ENCODE peak calls at places on chromosomes 13 and 19, in four cellular contexts. One of them, this sample, is unnamed.

GRCh38 chr13:43227721-43228120 is 204.3 kb downstream of the DNAJC15 start:
- DNase-seq in HepG2: no peak
- DNase-seq in HEK293T: no peak
- DNase-seq in K562: no peak
- DNase-seq in this sample: no peak

GRCh38 chr13:25886438-25887214 is 165.2 kb downstream of the SHISA2 start:
- DNase-seq in HepG2: no peak
- DNase-seq in HEK293T: no peak
- DNase-seq in K562: no peak
- DNase-seq in this sample: no peak

GRCh38 chr19:50794074-50794777 is 4.0 kb downstream of the ACP4 start:
- DNase-seq in HepG2: no peak
- DNase-seq in HEK293T: no peak
- DNase-seq in K562: peak
- DNase-seq in this sample: no peak

GRCh38 chr13:48526269-48526668 is 6.6 kb downstream of the RCBTB2 start:
- DNase-seq in HepG2: no peak
- DNase-seq in HEK293T: no peak
- DNase-seq in K562: no peak
- DNase-seq in this sample: no peak

GRCh38 chr13:114089751-114090400 is 42.5 kb downstream of the RASA3 start:
- DNase-seq in HepG2: no peak
- DNase-seq in HEK293T: no peak
- DNase-seq in K562: no peak
- DNase-seq in this sample: peak

GRCh38 chr19:50836543-50837195 is 3.3 kb upstream of the KLK15 start:
- DNase-seq in HepG2: no peak
- DNase-seq in HEK293T: no peak
- DNase-seq in K562: no peak
- DNase-seq in this sample: peak

GRCh38 chr19:1807695-1808394 is 4.2 kb downstream of the ATP8B3 start:
- DNase-seq in HepG2: no peak
- DNase-seq in HEK293T: no peak
- DNase-seq in K562: no peak
- DNase-seq in this sample: no peak

GRCh38 chr19:41359741-41360140 is 4.2 kb downstream of the B9D2 start:
- DNase-seq in HepG2: no peak
- DNase-seq in HEK293T: no peak
- DNase-seq in K562: no peak
- DNase-seq in this sample: no peak

GRCh38 chr19:5578094-5578846 is 10.5 kb upstream of the TINCR start:
- DNase-seq in HepG2: peak
- DNase-seq in HEK293T: peak
- DNase-seq in K562: peak
- DNase-seq in this sample: peak

GRCh38 chr19:35031072-35031881 is 1.0 kb downstream of the SCN1B start:
- DNase-seq in HepG2: no peak
- DNase-seq in HEK293T: peak
- DNase-seq in K562: peak
- DNase-seq in this sample: peak

GRCh38 chr19:12993562-12993961 is 1.7 kb upstream of the NFIX start:
- DNase-seq in HepG2: no peak
- DNase-seq in HEK293T: no peak
- DNase-seq in K562: no peak
- DNase-seq in this sample: no peak

GRCh38 chr19:12997225-12997966 is 2.1 kb downstream of the NFIX start:
- DNase-seq in HepG2: no peak
- DNase-seq in HEK293T: no peak
- DNase-seq in K562: no peak
- DNase-seq in this sample: no peak

GRCh38 chr19:12996542-12997094 is 1.3 kb downstream of the NFIX start:
- DNase-seq in HepG2: peak
- DNase-seq in HEK293T: no peak
- DNase-seq in K562: peak
- DNase-seq in this sample: peak

GRCh38 chr19:12994701-12995595 is at the start of gene NFIX:
- DNase-seq in HepG2: peak
- DNase-seq in HEK293T: peak
- DNase-seq in K562: peak
- DNase-seq in this sample: no peak

GRCh38 chr19:12995596-12996541 is 594 bp downstream of the NFIX start:
- DNase-seq in HepG2: no peak
- DNase-seq in HEK293T: no peak
- DNase-seq in K562: peak
- DNase-seq in this sample: no peak
- TF ChIP-seq ELF4 in HepG2: no peak
- TF ChIP-seq ELF4 in HEK293T: no peak
- TF ChIP-seq ELF4 in K562: no peak
- TF ChIP-seq ELF4 in this sample: no peak

DNA sequence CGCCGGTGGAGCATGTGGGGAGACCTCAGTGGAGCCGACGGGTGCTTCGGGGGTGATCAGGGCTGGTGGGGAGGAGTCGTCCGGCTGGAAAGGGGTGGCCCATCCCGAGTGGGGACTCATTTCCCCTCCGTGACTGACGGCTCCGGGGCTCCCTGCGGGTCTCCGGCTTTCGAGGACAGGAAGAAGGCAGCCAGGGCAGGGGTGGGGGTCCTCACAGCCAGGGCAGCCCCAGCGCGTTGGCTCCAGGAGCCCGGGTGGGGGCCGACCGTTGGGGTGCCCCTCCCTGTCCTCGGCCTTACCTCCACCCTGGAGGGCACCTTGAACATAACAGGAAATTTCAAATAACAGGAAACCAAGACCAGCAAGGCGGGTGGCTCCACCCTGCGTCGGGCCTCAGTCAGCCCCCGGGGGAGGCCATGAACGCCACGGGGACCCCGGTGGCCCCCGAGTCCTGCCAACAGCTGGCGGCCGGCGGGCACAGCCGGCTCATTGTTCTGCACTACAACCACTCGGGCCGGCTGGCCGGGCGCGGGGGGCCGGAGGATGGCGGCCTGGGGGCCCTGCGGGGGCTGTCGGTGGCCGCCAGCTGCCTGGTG is at the start of gene S1PR4:
- DNase-seq in HepG2: no peak
- DNase-seq in HEK293T: no peak
- DNase-seq in K562: no peak
- DNase-seq in this sample: no peak
- TF ChIP-seq ELF4 in HepG2: no peak
- TF ChIP-seq ELF4 in HEK293T: no peak
- TF ChIP-seq ELF4 in K562: no peak
- TF ChIP-seq ELF4 in this sample: no peak

DNA sequence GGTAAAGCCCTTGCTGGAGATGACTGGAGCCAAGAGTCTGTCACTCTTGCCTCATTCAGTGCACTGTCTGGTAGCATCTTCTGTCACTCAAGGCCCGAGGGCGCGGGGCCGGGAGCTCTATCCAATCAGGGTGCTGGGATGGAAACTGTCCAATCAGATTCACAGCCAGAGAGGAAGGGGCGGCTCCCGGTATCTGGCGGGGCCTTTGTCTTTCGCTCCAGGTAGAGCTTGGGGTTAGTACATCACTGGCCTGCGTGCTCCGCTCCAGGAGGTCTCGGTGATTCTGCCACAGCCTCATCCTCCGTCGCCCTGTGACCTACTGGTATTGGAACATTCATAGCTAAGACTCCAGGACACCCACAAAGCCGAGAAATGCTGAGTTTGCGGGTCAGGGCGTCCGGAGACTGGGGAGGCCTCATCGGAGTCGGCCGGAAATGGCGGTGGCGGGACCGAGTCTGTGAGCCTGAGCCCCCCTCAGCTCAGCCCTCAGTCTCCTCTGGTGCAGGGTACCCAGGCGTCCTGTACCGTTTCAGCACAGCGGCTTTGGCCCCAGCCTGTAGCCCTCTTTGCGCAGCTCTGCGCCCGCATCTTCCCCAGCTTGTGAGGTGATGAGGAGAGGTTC is 20.6 kb upstream of the ZNF430 start:
- DNase-seq in HepG2: no peak
- DNase-seq in HEK293T: no peak
- DNase-seq in K562: peak
- DNase-seq in this sample: peak
- TF ChIP-seq ELF4 in HepG2: no peak
- TF ChIP-seq ELF4 in HEK293T: no peak
- TF ChIP-seq ELF4 in K562: no peak
- TF ChIP-seq ELF4 in this sample: no peak

GRCh38 chr13:35499131-35500051 is 22.9 kb upstream of the MAB21L1 start:
- DNase-seq in HepG2: no peak
- DNase-seq in HEK293T: peak
- DNase-seq in K562: no peak
- DNase-seq in this sample: no peak
- TF ChIP-seq ELF4 in HepG2: no peak
- TF ChIP-seq ELF4 in HEK293T: no peak
- TF ChIP-seq ELF4 in K562: no peak
- TF ChIP-seq ELF4 in this sample: no peak

GRCh38 chr13:24148414-24149305 is 11.9 kb upstream of the SPATA13 start:
- DNase-seq in HepG2: peak
- DNase-seq in HEK293T: no peak
- DNase-seq in K562: no peak
- DNase-seq in this sample: no peak
- TF ChIP-seq ELF4 in HepG2: no peak
- TF ChIP-seq ELF4 in HEK293T: no peak
- TF ChIP-seq ELF4 in K562: no peak
- TF ChIP-seq ELF4 in this sample: no peak

GRCh38 chr19:45947926-45948325 is 25.7 kb downstream of the NOVA2 start:
- DNase-seq in HepG2: no peak
- DNase-seq in HEK293T: no peak
- DNase-seq in K562: no peak
- DNase-seq in this sample: no peak
- TF ChIP-seq ELF4 in HepG2: no peak
- TF ChIP-seq ELF4 in HEK293T: no peak
- TF ChIP-seq ELF4 in K562: no peak
- TF ChIP-seq ELF4 in this sample: no peak

GRCh38 chr19:56980864-56981263 is 138.9 kb upstream of the USP29 start:
- DNase-seq in HepG2: no peak
- DNase-seq in HEK293T: no peak
- DNase-seq in K562: no peak
- DNase-seq in this sample: no peak

GRCh38 chr19:56976995-56977906 is 136.7 kb upstream of the PEG3 start:
- DNase-seq in HepG2: peak
- DNase-seq in HEK293T: no peak
- DNase-seq in K562: no peak
- DNase-seq in this sample: no peak

GRCh38 chr19:56976300-56976699 is 135.8 kb upstream of the PEG3 start:
- DNase-seq in HepG2: peak
- DNase-seq in HEK293T: no peak
- DNase-seq in K562: no peak
- DNase-seq in this sample: no peak

GRCh38 chr19:56974554-56975207 is 134.2 kb upstream of the PEG3 start:
- DNase-seq in HepG2: peak
- DNase-seq in HEK293T: no peak
- DNase-seq in K562: no peak
- DNase-seq in this sample: no peak

GRCh38 chr19:56978023-56978565 is 137.6 kb upstream of the PEG3 start:
- DNase-seq in HepG2: peak
- DNase-seq in HEK293T: no peak
- DNase-seq in K562: no peak
- DNase-seq in this sample: no peak
- TF ChIP-seq ELF4 in HepG2: no peak
- TF ChIP-seq ELF4 in HEK293T: no peak
- TF ChIP-seq ELF4 in K562: no peak
- TF ChIP-seq ELF4 in this sample: no peak

GRCh38 chr13:35780613-35781012 is 304.1 kb upstream of the MAB21L1 start:
- DNase-seq in HepG2: no peak
- DNase-seq in HEK293T: no peak
- DNase-seq in K562: no peak
- DNase-seq in this sample: no peak
- TF ChIP-seq ELF4 in HepG2: no peak
- TF ChIP-seq ELF4 in HEK293T: no peak
- TF ChIP-seq ELF4 in K562: no peak
- TF ChIP-seq ELF4 in this sample: no peak

GRCh38 chr19:55958356-55958755 is 10.7 kb downstream of the NLRP8 start:
- DNase-seq in HepG2: peak
- DNase-seq in HEK293T: no peak
- DNase-seq in K562: no peak
- DNase-seq in this sample: no peak
- TF ChIP-seq ELF4 in HepG2: no peak
- TF ChIP-seq ELF4 in HEK293T: no peak
- TF ChIP-seq ELF4 in K562: no peak
- TF ChIP-seq ELF4 in this sample: no peak

GRCh38 chr19:16301999-16302694 is 22.5 kb upstream of the KLF2 start:
- DNase-seq in HepG2: no peak
- DNase-seq in HEK293T: no peak
- DNase-seq in K562: no peak
- DNase-seq in this sample: no peak

GRCh38 chr19:16297575-16298178 is 26.9 kb upstream of the KLF2 start:
- DNase-seq in HepG2: no peak
- DNase-seq in HEK293T: no peak
- DNase-seq in K562: no peak
- DNase-seq in this sample: no peak

GRCh38 chr19:16295071-16295470 is 29.6 kb upstream of the KLF2 start:
- DNase-seq in HepG2: no peak
- DNase-seq in HEK293T: no peak
- DNase-seq in K562: no peak
- DNase-seq in this sample: no peak

GRCh38 chr19:16296713-16297112 is 27.9 kb upstream of the KLF2 start:
- DNase-seq in HepG2: no peak
- DNase-seq in HEK293T: no peak
- DNase-seq in K562: no peak
- DNase-seq in this sample: no peak

DNA sequence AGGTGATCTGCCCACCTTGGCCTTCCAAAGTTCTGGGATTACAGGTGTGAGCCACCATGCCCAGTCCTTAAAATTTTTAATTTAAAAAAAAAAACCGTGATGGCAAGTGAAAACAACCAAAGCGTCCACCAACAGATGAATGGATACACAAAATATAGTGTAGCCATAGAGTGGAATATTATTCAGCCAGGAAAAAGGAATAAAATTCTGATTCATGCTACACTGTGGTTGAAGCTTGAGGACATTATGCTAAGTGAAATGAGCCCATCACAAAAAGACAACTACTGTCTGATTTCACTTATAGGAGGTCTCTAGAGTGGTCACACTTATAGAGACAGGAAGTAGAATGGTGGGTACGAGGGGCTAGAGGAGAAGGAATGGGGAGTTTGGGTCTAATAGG is 26.3 kb upstream of the KLF2 start:
- DNase-seq in HepG2: no peak
- DNase-seq in HEK293T: no peak
- DNase-seq in K562: no peak
- DNase-seq in this sample: no peak
- TF ChIP-seq ELF4 in HepG2: no peak
- TF ChIP-seq ELF4 in HEK293T: no peak
- TF ChIP-seq ELF4 in K562: no peak
- TF ChIP-seq ELF4 in this sample: no peak